ENCODE peak calls at places on chromosomes 1 and 21, in seven cellular contexts. P, S, W, B, U, X and F are unnamed samples.

GRCh38 chr1:91730781-91731732 is 154.9 kb downstream of the TGFBR3 start:
- DNase-seq in P (peak; percentile 63), S (peak; percentile 83), W (peak; percentile 87), B (no peak), U (peak; percentile 70), X (no peak), F (no peak)

GRCh38 chr1:3753656-3754454 is 1.6 kb downstream of the CCDC27 start:
- DNase-seq in P (no peak), S (no peak), W (no peak), B (no peak), U (no peak), X (no peak), F (no peak)

GRCh38 chr1:201143726-201144635 is 10.3 kb downstream of the TMEM9 start:
- DNase-seq in P (no peak), S (no peak), W (no peak), B (no peak), U (no peak), X (no peak), F (no peak)

GRCh38 chr1:218171302-218171893 is 113.7 kb upstream of the RRP15 start:
- DNase-seq in P (peak; percentile 52), S (no peak), W (peak; percentile 58), B (no peak), U (no peak), X (no peak), F (no peak)

GRCh38 chr1:14486401-14487110 is 111.9 kb upstream of the KAZN start:
- DNase-seq in P (peak; percentile 93), S (peak; percentile 40), W (peak; percentile 95), B (no peak), U (peak; percentile 47), X (no peak), F (no peak)

GRCh38 chr1:77762072-77762476 is 2.4 kb upstream of the USP33 start:
- DNase-seq in P (peak; percentile 56), S (no peak), W (peak; percentile 68), B (no peak), U (no peak), X (no peak), F (no peak)

GRCh38 chr1:194774535-194774934 is 1588.1 kb upstream of the B3GALT2 start:
- DNase-seq in P (no peak), S (no peak), W (no peak), B (no peak), U (no peak), X (no peak), F (no peak)

GRCh38 chr21:14559144-14559543 is 13.0 kb upstream of the SAMSN1 start:
- DNase-seq in P (no peak), S (no peak), W (no peak), B (no peak), U (no peak), X (no peak), F (no peak)

GRCh38 chr1:175536369-175536768 is 207.0 kb downstream of the TNR start:
- DNase-seq in P (peak; percentile 48), S (no peak), W (peak; percentile 78), B (no peak), U (no peak), X (no peak), F (no peak)

GRCh38 chr1:194184402-194184801 is 998.0 kb upstream of the B3GALT2 start:
- DNase-seq in P (no peak), S (no peak), W (no peak), B (no peak), U (no peak), X (no peak), F (no peak)

GRCh38 chr21:41169701-41170100 is 1.7 kb downstream of the BACE2 start:
- DNase-seq in P (no peak), S (no peak), W (peak; percentile 16), B (no peak), U (no peak), X (no peak), F (no peak)

GRCh38 chr21:31566061-31566460 is 93.4 kb upstream of the SOD1 start:
- DNase-seq in P (no peak), S (no peak), W (peak; percentile 22), B (no peak), U (no peak), X (no peak), F (no peak)

GRCh38 chr1:38558476-38559179 is 300.9 kb downstream of the RRAGC start:
- DNase-seq in P (no peak), S (no peak), W (no peak), B (no peak), U (no peak), X (no peak), F (peak; percentile 89)

GRCh38 chr1:44131411-44131810 is 10.0 kb downstream of the KLF18 start:
- DNase-seq in P (no peak), S (no peak), W (no peak), B (no peak), U (no peak), X (no peak), F (no peak)

GRCh38 chr1:22024485-22025367 is 23.3 kb downstream of the CELA3A start:
- DNase-seq in P (peak; percentile 85), S (peak; percentile 58), W (peak; percentile 89), B (peak; percentile 85), U (peak; percentile 67), X (peak; percentile 90), F (peak; percentile 74)

GRCh38 chr1:234478481-234479309 is at the start of gene TARBP1:
- DNase-seq in P (peak; percentile 68), S (peak; percentile 75), W (peak; percentile 83), B (peak; percentile 83), U (peak; percentile 70), X (peak; percentile 82), F (peak; percentile 95)

GRCh38 chr1:112674440-112674985 is at the start of gene MOV10:
- DNase-seq in P (peak; percentile 75), S (peak; percentile 75), W (peak; percentile 83), B (peak; percentile 76), U (peak; percentile 70), X (peak; percentile 60), F (peak; percentile 89)

GRCh38 chr1:215863796-215864195 is 296.7 kb downstream of the KCTD3 start:
- DNase-seq in P (no peak), S (no peak), W (no peak), B (no peak), U (no peak), X (no peak), F (no peak)

DNA sequence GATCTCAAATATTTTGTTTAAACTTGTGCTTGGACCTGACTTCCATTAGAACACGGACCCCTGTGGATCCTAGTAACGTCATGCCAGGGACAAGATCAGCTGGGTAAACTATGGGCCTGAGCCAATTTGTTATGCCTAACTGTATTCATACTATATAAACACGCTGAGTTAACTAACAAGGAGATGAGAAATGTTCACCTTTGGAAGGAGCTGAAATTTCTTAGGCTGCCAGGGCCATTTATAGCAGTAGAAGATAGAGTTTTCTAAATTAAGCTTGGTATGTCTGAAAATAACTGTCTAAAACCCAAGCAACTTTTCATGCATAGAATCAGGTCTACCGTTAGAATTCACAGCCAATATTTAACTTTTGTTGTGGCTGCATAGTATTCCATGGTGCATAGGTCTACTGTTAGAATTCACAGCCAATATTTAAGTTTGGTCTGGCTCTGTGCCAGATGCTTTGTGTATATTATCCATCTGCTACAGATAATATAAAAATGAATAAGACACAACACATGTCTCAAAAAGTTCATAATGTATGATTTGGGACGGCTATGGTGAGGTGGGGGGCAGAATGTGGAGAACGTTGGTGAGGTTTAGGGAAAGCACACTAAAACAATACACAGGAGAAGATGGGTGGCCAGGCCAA is 61.5 kb downstream of the NMNAT2 start:
- DNase-seq in P (no peak), S (no peak), W (no peak), B (no peak), U (no peak), X (no peak), F (no peak)
- H3K4me3 ChIP-seq in P (no peak overlapping the region), S (no peak overlapping the region), W (no peak overlapping the region), B (no peak overlapping the region), U (no peak overlapping the region), X (no peak overlapping the region), F (no peak overlapping the region)

GRCh38 chr21:42652527-42653491 is 612 bp upstream of the PDE9A start:
- DNase-seq in P (peak; percentile 10), S (peak; percentile 73), W (peak; percentile 45), B (no peak), U (peak; percentile 68), X (no peak), F (peak; percentile 89)
- H3K4me3 ChIP-seq in P (no peak overlapping the region), S (peak overlapping the region; percentile 58), W (peak overlapping the region; percentile 33), B (no peak overlapping the region), U (peak overlapping the region; percentile 47), X (no peak overlapping the region), F (peak overlapping the region; percentile 64)

DNA sequence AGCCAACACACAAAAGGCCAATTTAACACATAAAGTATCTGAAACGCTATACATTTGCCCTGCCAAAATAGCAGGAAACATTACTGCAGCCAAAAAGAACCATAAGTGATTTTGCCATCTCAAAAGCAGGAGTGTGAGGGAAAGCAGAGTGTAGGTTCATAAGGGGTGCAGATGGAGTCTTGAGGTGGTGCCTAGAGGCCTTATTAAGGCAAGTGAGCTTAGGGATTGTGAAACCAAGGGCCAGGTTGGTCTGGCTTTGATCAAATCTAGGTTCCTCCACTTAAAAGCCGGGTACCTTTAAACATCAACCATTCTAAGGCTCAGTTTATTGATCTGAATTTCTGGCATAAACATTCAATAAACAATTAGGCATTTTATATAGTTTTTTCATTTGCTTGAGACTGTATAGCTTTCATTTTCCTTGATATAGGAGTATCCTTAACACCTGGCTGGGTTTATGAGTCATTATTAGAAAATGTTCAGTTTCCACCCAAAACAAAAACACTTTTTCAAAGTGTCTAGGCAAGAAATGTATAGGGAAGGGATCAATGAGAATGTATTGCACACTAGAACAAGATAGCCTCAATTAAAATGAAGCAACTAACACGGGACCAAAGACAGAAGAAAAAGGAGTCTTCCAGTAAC is 14.2 kb downstream of the JAK1 start:
- DNase-seq in P (no peak), S (no peak), W (no peak), B (no peak), U (no peak), X (no peak), F (no peak)
- H3K4me3 ChIP-seq in P (no peak overlapping the region), S (no peak overlapping the region), W (no peak overlapping the region), B (no peak overlapping the region), U (no peak overlapping the region), X (no peak overlapping the region), F (no peak overlapping the region)

GRCh38 chr1:180157108-180157507 is 2.4 kb downstream of the QSOX1 start:
- DNase-seq in P (peak; percentile 64), S (no peak), W (peak; percentile 43), B (no peak), U (no peak), X (no peak), F (no peak)
- H3K4me3 ChIP-seq in P (no peak overlapping the region), S (no peak overlapping the region), W (no peak overlapping the region), B (no peak overlapping the region), U (no peak overlapping the region), X (no peak overlapping the region), F (no peak overlapping the region)

GRCh38 chr1:62689524-62689923 is 1.3 kb upstream of the DOCK7 start:
- DNase-seq in P (peak; percentile 61), S (no peak), W (peak; percentile 57), B (no peak), U (no peak), X (no peak), F (no peak)
- H3K4me3 ChIP-seq in P (no peak overlapping the region), S (no peak overlapping the region), W (peak overlapping the region; percentile 99), B (peak overlapping the region; percentile 90), U (no peak overlapping the region), X (no peak overlapping the region), F (no peak overlapping the region)

DNA sequence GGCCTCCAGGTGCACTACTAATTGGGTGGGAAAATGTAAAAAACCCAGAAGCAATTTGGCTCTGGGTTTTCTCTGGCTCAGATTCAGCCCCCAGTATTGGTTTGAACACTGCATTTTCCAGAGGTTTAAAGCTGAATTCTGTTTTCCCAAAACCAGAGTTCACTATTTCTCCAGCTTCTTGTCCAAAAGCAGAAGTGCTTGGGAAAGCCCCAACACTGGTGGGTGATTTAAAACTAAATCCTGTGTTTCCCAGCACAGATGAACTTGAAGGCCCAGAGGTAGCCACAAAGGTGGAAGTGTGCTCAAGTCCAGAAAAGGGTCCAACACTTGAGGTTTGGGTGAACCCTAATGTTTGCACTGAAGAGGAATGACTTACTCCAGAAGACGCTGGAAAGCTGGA is 689 bp downstream of the MCM3AP start:
- DNase-seq in P (no peak), S (no peak), W (no peak), B (no peak), U (no peak), X (no peak), F (no peak)
- H3K4me3 ChIP-seq in P (peak overlapping the region; percentile 75), S (peak overlapping the region; percentile 93), W (peak overlapping the region; percentile 79), B (peak overlapping the region; percentile 80), U (peak overlapping the region; percentile 93), X (peak overlapping the region; percentile 58), F (no peak overlapping the region)